ENCODE peak calls at places on chromosome 3, in six cellular contexts. S, L, F, B, E and D are unnamed samples.
A peak's percentile ranks its signal among the peaks of the same experiment; 100 is the strongest.

GRCh38 chr3:68249265-68249664 is 594.9 kb upstream of the SUCLG2 start:
- DNase-seq in L (no peak), F (no peak), E (no peak), S (no peak), B (no peak), D (no peak)

GRCh38 chr3:89113887-89114840 is 6.7 kb downstream of the EPHA3 start:
- DNase-seq in S (peak; percentile 61), F (peak; percentile 64), E (no peak), L (peak; percentile 70), B (peak; percentile 63), D (peak; percentile 62)

GRCh38 chr3:118380576-118380975 is 654.1 kb downstream of the IGSF11 start:
- DNase-seq in S (no peak), E (no peak), F (no peak), L (no peak), B (no peak), D (no peak)

GRCh38 chr3:124885466-124886167 is 1.5 kb downstream of the ITGB5 start:
- DNase-seq in S (no peak), L (no peak), F (no peak), B (no peak), E (no peak), D (no peak)

GRCh38 chr3:119346076-119346496 is 51.9 kb downstream of the ARHGAP31 start:
- DNase-seq in L (peak; percentile 49), S (no peak), B (no peak), F (no peak), E (no peak), D (no peak)

GRCh38 chr3:102200126-102200525 is 234.7 kb upstream of the ZPLD1 start:
- DNase-seq in S (no peak), E (no peak), L (no peak), B (no peak), F (no peak), D (no peak)

GRCh38 chr3:32551496-32551895 is 19.2 kb downstream of the DYNC1LI1 start:
- DNase-seq in E (no peak), F (no peak), L (no peak), S (no peak), B (no peak), D (no peak)

GRCh38 chr3:123586966-123587365 is 2.1 kb upstream of the HACD2 start:
- DNase-seq in S (no peak), E (no peak), B (no peak), F (no peak), L (no peak), D (no peak)

GRCh38 chr3:134463676-134464611 is 21.8 kb downstream of the ANAPC13 start:
- DNase-seq in L (peak; percentile 97), E (no peak), B (no peak), S (peak; percentile 91), F (peak; percentile 77), D (no peak)

GRCh38 chr3:12840591-12841084 is 727 bp downstream of the RPL32 start:
- DNase-seq in S (no peak), E (no peak), F (no peak), B (no peak), L (no peak), D (no peak)

GRCh38 chr3:14033023-14033422 is 91.6 kb downstream of the CHCHD4 start:
- DNase-seq in F (no peak), E (no peak), S (no peak), B (no peak), L (no peak), D (no peak)

GRCh38 chr3:150348500-150348899 is 59.6 kb upstream of the TSC22D2 start:
- DNase-seq in S (no peak), E (no peak), B (peak; percentile 46), F (no peak), L (peak; percentile 86), D (no peak)

GRCh38 chr3:65685621-65686020 is 353.1 kb downstream of the MAGI1 start:
- DNase-seq in B (no peak), S (no peak), E (no peak), F (no peak), L (peak; percentile 46), D (no peak)

GRCh38 chr3:111666041-111666735 is 71.0 kb upstream of the ZBED2 start:
- DNase-seq in L (no peak), S (no peak), B (no peak), E (no peak), F (no peak), D (no peak)

GRCh38 chr3:175585898-175586297 is 726.8 kb downstream of the NAALADL2 start:
- DNase-seq in S (no peak), F (no peak), L (peak; percentile 79), B (no peak), E (no peak), D (no peak)

GRCh38 chr3:153142961-153143360 is 19.1 kb upstream of the RAP2B start:
- DNase-seq in B (no peak), S (no peak), L (peak; percentile 43), E (no peak), F (no peak), D (no peak)

GRCh38 chr3:17995769-17996168 is 253.3 kb upstream of the TBC1D5 start:
- DNase-seq in L (no peak), S (no peak), E (no peak), B (no peak), F (no peak), D (no peak)

GRCh38 chr3:174440350-174440716 is 418.8 kb upstream of the NAALADL2 start:
- DNase-seq in B (no peak), E (no peak), L (peak; percentile 84), S (peak; percentile 46), F (no peak), D (peak; percentile 15)

GRCh38 chr3:150022406-150023238 is 51.9 kb upstream of the PFN2 start:
- DNase-seq in L (no peak), F (no peak), S (no peak), B (no peak), E (no peak), D (no peak)

GRCh38 chr3:49296781-49297420 is 19.9 kb upstream of the C3orf62 start:
- DNase-seq in B (peak; percentile 42), L (peak; percentile 49), F (no peak), E (no peak), S (no peak), D (no peak)

GRCh38 chr3:79019137-79019923 is 748.5 kb downstream of the ROBO1 start:
- DNase-seq in E (no peak), B (peak; percentile 77), F (peak; percentile 75), L (peak; percentile 93), S (peak; percentile 82), D (peak; percentile 33)

GRCh38 chr3:46871222-46871621 is 6.3 kb upstream of the PTH1R start:
- DNase-seq in B (no peak), F (no peak), E (no peak), S (no peak), L (peak; percentile 9), D (no peak)

GRCh38 chr3:155946178-155946577 is 75.7 kb downstream of the GMPS start:
- DNase-seq in B (no peak), E (no peak), L (peak; percentile 84), S (no peak), F (no peak), D (no peak)

GRCh38 chr3:136547293-136547692 is 204.9 kb downstream of the STAG1 start:
- DNase-seq in F (no peak), E (no peak), S (no peak), B (no peak), L (peak; percentile 29), D (no peak)

GRCh38 chr3:11186771-11187170 is 32.5 kb downstream of the HRH1 start:
- DNase-seq in F (no peak), S (no peak), B (no peak), E (no peak), L (no peak), D (no peak)

GRCh38 chr3:73624363-73625123 is at the start of gene PDZRN3:
- DNase-seq in E (no peak), L (peak; percentile 75), B (peak; percentile 55), F (peak; percentile 43), S (peak; percentile 85), D (peak; percentile 80)
- H3K27ac ChIP-seq in E (no peak within 1 kb of the TSS), L (peak within 1 kb of the TSS; percentile 72), B (peak within 1 kb of the TSS; percentile 84), F (no peak within 1 kb of the TSS), S (peak within 1 kb of the TSS; percentile 85), D (peak within 1 kb of the TSS; percentile 82)

DNA sequence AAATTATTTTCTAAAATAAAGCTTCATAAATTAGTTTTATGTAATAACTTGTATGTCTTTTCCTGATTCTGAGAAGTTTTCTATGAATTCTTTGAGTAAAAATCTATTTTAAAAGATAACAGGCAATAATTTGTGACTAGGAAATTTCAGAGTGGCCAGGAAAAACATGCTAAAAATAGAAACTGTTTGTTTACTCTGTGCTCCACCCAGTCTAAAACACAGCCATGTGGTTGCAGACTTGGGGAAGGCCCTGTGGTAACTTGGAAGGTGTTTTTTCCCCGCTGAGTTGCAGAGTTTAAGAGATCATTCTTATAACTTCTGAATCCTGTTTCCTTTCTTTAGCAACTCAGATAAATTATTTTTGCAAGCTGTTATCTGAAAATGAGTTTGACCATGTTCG is 21.9 kb downstream of the PLCL2 start:
- DNase-seq in E (no peak), B (no peak), L (peak; percentile 67), S (no peak), F (no peak), D (no peak)
- H3K27ac ChIP-seq in E (no peak overlapping the region), B (no peak overlapping the region), L (no peak overlapping the region), S (no peak overlapping the region), F (no peak overlapping the region), D (peak overlapping the region; percentile 68)

GRCh38 chr3:103499132-103499885 is 1064.5 kb downstream of the ZPLD1 start:
- DNase-seq in L (peak; percentile 5), S (no peak), F (no peak), E (no peak), B (no peak), D (no peak)

GRCh38 chr3:103494512-103494911 is 1059.7 kb downstream of the ZPLD1 start:
- DNase-seq in F (no peak), L (no peak), S (no peak), E (no peak), B (no peak), D (no peak)

GRCh38 chr3:103495186-103495585 is 1060.4 kb downstream of the ZPLD1 start:
- DNase-seq in L (no peak), B (no peak), F (no peak), E (no peak), S (no peak), D (no peak)

DNA sequence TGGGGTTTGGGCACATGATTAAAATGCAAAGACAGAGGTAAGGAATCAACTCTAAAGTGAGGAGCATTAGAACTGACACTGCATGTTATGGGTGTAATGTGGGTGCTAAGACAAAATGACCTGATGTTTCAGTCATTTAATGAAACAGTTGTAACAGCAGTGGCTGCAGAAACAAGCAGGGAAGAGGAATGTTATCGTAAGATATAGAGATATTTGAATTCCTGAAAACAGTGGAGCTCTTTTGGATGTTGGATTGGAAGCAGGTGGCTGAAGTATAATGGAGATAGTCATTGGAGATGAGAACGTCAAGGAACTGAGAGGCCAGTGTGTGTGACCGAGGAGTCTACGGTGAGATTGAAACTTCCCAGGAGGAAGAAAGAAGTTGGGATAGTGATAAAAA is 1065.2 kb downstream of the ZPLD1 start:
- DNase-seq in L (no peak), S (no peak), F (no peak), B (no peak), E (no peak), D (no peak)
- H3K27ac ChIP-seq in L (no peak overlapping the region), S (no peak overlapping the region), F (no peak overlapping the region), B (no peak overlapping the region), E (no peak overlapping the region), D (no peak overlapping the region)

DNA sequence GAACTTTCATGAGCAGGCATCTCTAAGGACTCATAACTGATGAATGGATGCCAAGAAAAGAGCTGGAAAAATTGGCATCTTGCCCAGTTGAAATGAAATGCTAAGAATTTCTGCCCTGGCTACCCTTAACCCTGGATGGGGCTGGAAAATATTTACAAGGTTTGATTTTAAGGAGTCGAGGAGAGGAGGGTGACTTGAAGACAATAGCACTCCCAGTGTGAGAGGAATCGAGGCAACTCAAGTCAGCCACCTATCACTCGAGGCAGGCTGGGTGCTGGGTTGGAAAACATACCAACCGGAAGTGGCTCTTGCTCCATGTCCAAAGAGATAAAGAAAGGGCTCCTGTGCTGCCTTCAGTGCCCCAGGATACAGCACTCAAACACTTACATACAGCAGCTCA is 5.1 kb downstream of the PRICKLE2 start:
- DNase-seq in F (no peak), B (no peak), L (peak; percentile 77), E (no peak), S (no peak), D (no peak)
- H3K27ac ChIP-seq in F (no peak overlapping the region), B (peak overlapping the region; percentile 56), L (peak overlapping the region; percentile 69), E (no peak overlapping the region), S (peak overlapping the region; percentile 44), D (no peak overlapping the region)